ENCODE peak calls at places on chromosome 12, in eight cellular contexts. M, P, R, E, S, Y, K and Q are unnamed samples.

GRCh38 chr12:132601171-132601883 is 9.1 kb downstream of the LRCOL1 start:
- DNase-seq in M (no peak), P (no peak), R (no peak), E (no peak), S (no peak), Y (no peak), K (no peak), Q (no peak)

GRCh38 chr12:90112668-90113067 is 404.0 kb upstream of the ATP2B1 start:
- DNase-seq in M (no peak), P (no peak), R (no peak), E (no peak), S (no peak), Y (no peak), K (no peak), Q (no peak)

GRCh38 chr12:71070416-71071155 is 87.2 kb downstream of the TSPAN8 start:
- DNase-seq in M (no peak), P (no peak), R (no peak), E (no peak), S (no peak), Y (no peak), K (no peak), Q (no peak)

GRCh38 chr12:57983150-57983857 is 41.9 kb downstream of the ATP23 start:
- DNase-seq in M (no peak), P (no peak), R (no peak), E (peak; percentile 36), S (peak; percentile 35), Y (no peak), K (no peak), Q (no peak)

GRCh38 chr12:47776471-47777143 is 3.6 kb downstream of the SLC48A1 start:
- DNase-seq in M (no peak), P (no peak), R (no peak), E (no peak), S (no peak), Y (no peak), K (no peak), Q (no peak)

GRCh38 chr12:65278576-65279386 is at the start of gene MSRB3:
- DNase-seq in M (peak; percentile 91), P (no peak), R (no peak), E (peak; percentile 62), S (peak; percentile 28), Y (peak; percentile 79), K (peak; percentile 78), Q (peak; percentile 59)

GRCh38 chr12:31989987-31990386 is 30.8 kb downstream of the RESF1 start:
- DNase-seq in M (no peak), P (no peak), R (no peak), E (no peak), S (no peak), Y (no peak), K (peak; percentile 31), Q (no peak)

GRCh38 chr12:132474237-132474741 is 15.7 kb upstream of the FBRSL1 start:
- DNase-seq in M (no peak), P (no peak), R (peak; percentile 37), E (no peak), S (no peak), Y (no peak), K (no peak), Q (no peak)

GRCh38 chr12:112841891-112842290 is 50.3 kb downstream of the RPH3A start:
- DNase-seq in M (peak; percentile 1), P (no peak), R (no peak), E (no peak), S (no peak), Y (no peak), K (no peak), Q (no peak)

GRCh38 chr12:108696111-108696995 is 35.0 kb downstream of the CORO1C start:
- DNase-seq in M (no peak), P (no peak), R (no peak), E (no peak), S (peak; percentile 35), Y (no peak), K (no peak), Q (no peak)

GRCh38 chr12:24409868-24410267 is 460.4 kb upstream of the SOX5 start:
- DNase-seq in M (no peak), P (no peak), R (no peak), E (no peak), S (no peak), Y (no peak), K (no peak), Q (no peak)